ENCODE peak calls at places on chromosomes 12 and 14, in four cellular contexts. V is cardiac fibroblast, I is lower lobe of right lung, J is adrenal gland. S is an unnamed sample.

GRCh38 chr12:75479963-75480461 is 543 bp upstream of the GLIPR1 start:
- DNase-seq in I (no peak), V (no peak), J (no peak), S (no peak)

GRCh38 chr12:88153959-88154358 is 11.9 kb downstream of the TMTC3 start:
- DNase-seq in V (peak; percentile 84), I (no peak), J (no peak), S (no peak)

GRCh38 chr12:63045020-63045860 is 105.8 kb downstream of the AVPR1A start:
- DNase-seq in J (no peak), V (peak; percentile 86), I (no peak), S (no peak)

GRCh38 chr12:3242199-3242863 is 165.2 kb downstream of the TSPAN9 start:
- DNase-seq in J (no peak), V (no peak), I (no peak), S (no peak)

GRCh38 chr14:47988175-47988574 is 312.8 kb upstream of the MDGA2 start:
- DNase-seq in V (no peak), J (no peak), I (no peak), S (no peak)

GRCh38 chr14:103404920-103405319 is 19.7 kb downstream of the MARK3 start:
- DNase-seq in J (no peak), V (no peak), I (peak; percentile 62), S (no peak)

GRCh38 chr12:132343294-132343972 is 14.0 kb upstream of the GALNT9 start:
- DNase-seq in I (no peak), V (no peak), J (no peak), S (no peak)

GRCh38 chr12:105659355-105660075 is 329.0 kb downstream of the C12orf75 start:
- DNase-seq in J (peak; percentile 50), V (peak; percentile 3), I (no peak), S (no peak)

GRCh38 chr14:104294983-104295680 is 156.7 kb downstream of the KIF26A start:
- DNase-seq in J (peak; percentile 82), I (peak; percentile 31), V (no peak), S (no peak)

GRCh38 chr14:58919262-58919661 is 269.2 kb upstream of the DAAM1 start:
- DNase-seq in I (no peak), J (no peak), V (no peak), S (no peak)

GRCh38 chr12:113358381-113359132 is at the start of gene PLBD2:
- DNase-seq in I (peak; percentile 97), V (peak; percentile 93), J (peak; percentile 98), S (peak; percentile 100)
- TF ChIP-seq CTCF in I (no peak), V (no peak), J (no peak), S (no peak)

GRCh38 chr12:93677195-93678064 is at the start of gene CRADD:
- DNase-seq in J (peak; percentile 96), V (peak; percentile 99), I (peak; percentile 81), S (peak; percentile 83)
- TF ChIP-seq CTCF in J (no peak), V (no peak), I (no peak), S (no peak)

DNA sequence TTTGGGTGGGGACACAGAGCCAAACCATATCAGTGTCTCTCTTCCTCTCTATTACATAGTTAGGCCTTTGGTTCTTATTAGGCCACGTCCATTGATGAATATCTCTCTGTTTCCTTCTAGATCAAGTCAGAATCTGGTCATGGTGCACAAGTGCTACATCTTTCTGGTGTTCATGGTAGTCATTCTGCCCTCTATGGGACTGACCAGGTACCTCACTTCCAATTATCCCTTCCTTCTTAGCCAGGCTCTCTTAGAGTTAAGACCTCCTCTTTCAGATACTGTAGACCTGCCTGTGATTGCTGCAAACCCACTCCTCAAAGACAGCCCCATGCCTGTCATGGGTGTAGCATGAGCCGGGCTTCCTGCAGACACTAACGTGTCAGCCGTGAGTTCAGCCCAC is 25.2 kb downstream of the NGB start:
- DNase-seq in I (no peak), V (no peak), J (no peak), S (no peak)
- TF ChIP-seq CTCF in I (no peak), V (no peak), J (no peak), S (no peak)

GRCh38 chr12:124599074-124599999 is 31.9 kb upstream of the NCOR2 start:
- DNase-seq in I (no peak), J (no peak), V (peak; percentile 86), S (no peak)
- TF ChIP-seq CTCF in I (no peak), J (no peak), V (peak; percentile 52), S (no peak)

GRCh38 chr14:69803753-69804152 is 6.7 kb upstream of the SLC10A1 start:
- DNase-seq in I (no peak), J (no peak), V (no peak), S (no peak)
- TF ChIP-seq CTCF in I (no peak), J (no peak), V (peak; percentile 16), S (no peak)

GRCh38 chr12:120457133-120457532 is 10.9 kb downstream of the GATC start:
- DNase-seq in J (no peak), I (no peak), V (peak; percentile 17), S (no peak)
- TF ChIP-seq CTCF in J (no peak), I (no peak), V (peak; percentile 47), S (no peak)

DNA sequence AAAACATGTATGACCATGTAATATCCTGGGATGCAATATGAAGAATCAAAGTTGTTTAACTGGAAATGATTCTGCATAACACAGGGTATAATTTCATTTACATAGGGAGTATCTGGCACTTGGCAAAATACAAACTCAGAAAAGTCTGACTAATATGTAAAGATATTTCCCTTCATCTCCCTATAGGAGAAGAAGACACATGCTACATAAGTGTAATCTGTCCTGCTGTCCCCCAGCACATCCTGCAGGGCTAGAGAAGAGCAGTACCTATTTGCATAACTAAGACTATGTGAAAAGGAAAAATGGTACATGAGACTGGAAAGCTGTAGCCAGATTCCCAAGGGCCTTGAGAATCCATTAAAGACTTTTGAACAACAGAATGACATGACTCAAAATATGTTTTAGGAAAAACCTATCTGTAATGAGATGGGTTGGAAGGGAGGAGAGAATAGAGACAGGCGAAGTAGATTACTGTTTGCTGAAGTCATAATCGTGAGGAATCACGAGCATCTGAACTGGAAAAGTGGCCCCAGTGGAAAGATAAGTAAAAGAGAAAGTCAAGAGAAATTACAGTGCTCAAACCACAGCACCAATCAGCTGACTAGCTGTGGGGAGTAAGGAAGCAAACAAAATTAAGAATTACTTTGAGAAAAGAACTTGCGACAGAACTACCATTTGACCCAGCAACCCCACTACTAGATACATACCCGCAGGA is 155.1 kb upstream of the HMGA2 start:
- DNase-seq in I (no peak), J (no peak), V (peak; percentile 63), S (no peak)
- TF ChIP-seq CTCF in I (no peak), J (no peak), V (no peak), S (no peak)